ENCODE peak calls at places on chromosomes 6 and 20, in six cellular contexts. E is fibroblast of lung, R is mesendoderm, T is neural progenitor cell, L is adipocyte, O is PC-3. J is an unnamed sample. For H3K36me3, the result is how much of the 10 kb centered on the place peaks cover.

GRCh38 chr20:38723069-38723981 is 961 bp upstream of the SLC32A1 start:
- DNase-seq in E (peak), R (peak), T (peak), L (no peak), O (no peak), J (peak)

GRCh38 chr6:37965964-37966676 is 146.6 kb downstream of the ZFAND3 start:
- DNase-seq in E (no peak), R (no peak), T (no peak), L (peak), O (peak), J (peak)

GRCh38 chr6:40489798-40490197 is 97.4 kb downstream of the LRFN2 start:
- DNase-seq in E (no peak), R (no peak), T (no peak), L (no peak), O (no peak), J (no peak)

GRCh38 chr20:52937701-52938100 is 34.5 kb upstream of the TSHZ2 start:
- DNase-seq in E (no peak), R (peak), T (peak), L (no peak), O (no peak), J (peak)

GRCh38 chr6:137512768-137513605 is 18.8 kb upstream of the OLIG3 start:
- DNase-seq in E (no peak), R (peak), T (peak), L (no peak), O (no peak), J (no peak)

GRCh38 chr6:11975353-11975977 is 36.6 kb upstream of the HIVEP1 start:
- DNase-seq in E (no peak), R (no peak), T (no peak), L (no peak), O (no peak), J (no peak)

GRCh38 chr6:36998723-36999466 is 6.6 kb upstream of the FGD2 start:
- DNase-seq in E (no peak), R (no peak), T (no peak), L (no peak), O (no peak), J (no peak)

GRCh38 chr6:30610065-30610464 is 7.0 kb downstream of the PPP1R10 start:
- DNase-seq in E (no peak), R (no peak), T (no peak), L (no peak), O (no peak), J (no peak)

GRCh38 chr6:32148722-32149576 is 2.8 kb downstream of the PRRT1 start:
- DNase-seq in E (peak), R (peak), T (peak), L (no peak), O (no peak), J (peak)

GRCh38 chr6:153083869-153084268 is 47.2 kb downstream of the RGS17 start:
- DNase-seq in E (no peak), R (no peak), T (no peak), L (no peak), O (peak), J (no peak)

GRCh38 chr6:139334791-139335446 is 39.5 kb downstream of the CITED2 start:
- DNase-seq in E (peak), R (no peak), T (no peak), L (peak), O (peak), J (peak)

GRCh38 chr6:159633196-159633595 is 59.8 kb downstream of the SOD2 start:
- DNase-seq in E (peak), R (peak), T (peak), L (no peak), O (peak), J (no peak)

GRCh38 chr6:156883497-156884252 is 106.5 kb downstream of the ARID1B start:
- DNase-seq in E (peak), R (no peak), T (no peak), L (no peak), O (no peak), J (no peak)

GRCh38 chr20:25246182-25246943 is 1.5 kb upstream of the PYGB start:
- DNase-seq in E (peak), R (no peak), T (no peak), L (no peak), O (no peak), J (no peak)

GRCh38 chr6:26045939-26046368 is 41.3 kb upstream of the HFE start:
- DNase-seq in E (no peak), R (no peak), T (no peak), L (no peak), O (peak), J (no peak)

GRCh38 chr20:32982617-32983458 is 21.4 kb downstream of the SUN5 start:
- DNase-seq in E (no peak), R (peak), T (no peak), L (no peak), O (no peak), J (no peak)

GRCh38 chr20:607476-607875 is 2.6 kb downstream of the TCF15 start:
- DNase-seq in E (no peak), R (no peak), T (no peak), L (no peak), O (no peak), J (no peak)

GRCh38 chr20:42531675-42531985 is 658.1 kb downstream of the PTPRT start:
- DNase-seq in E (no peak), R (no peak), T (peak), L (no peak), O (no peak), J (no peak)

GRCh38 chr20:43022081-43022480 is 167.6 kb downstream of the PTPRT start:
- DNase-seq in E (no peak), R (no peak), T (no peak), L (no peak), O (no peak), J (no peak)

GRCh38 chr6:19866900-19867627 is 29.9 kb downstream of the ID4 start:
- DNase-seq in E (peak), R (peak), T (no peak), L (peak), O (peak), J (peak)

GRCh38 chr6:11551053-11551452 is 13.5 kb downstream of the TMEM170B start:
- DNase-seq in E (no peak), R (no peak), T (no peak), L (no peak), O (no peak), J (no peak)

GRCh38 chr6:167855825-167856425 is 29.2 kb downstream of the AFDN start:
- DNase-seq in E (peak), R (no peak), T (no peak), L (peak), O (peak), J (peak)

GRCh38 chr20:16944753-16945152 is 196.6 kb downstream of the OTOR start:
- DNase-seq in E (no peak), R (peak), T (peak), L (no peak), O (no peak), J (peak)

DNA sequence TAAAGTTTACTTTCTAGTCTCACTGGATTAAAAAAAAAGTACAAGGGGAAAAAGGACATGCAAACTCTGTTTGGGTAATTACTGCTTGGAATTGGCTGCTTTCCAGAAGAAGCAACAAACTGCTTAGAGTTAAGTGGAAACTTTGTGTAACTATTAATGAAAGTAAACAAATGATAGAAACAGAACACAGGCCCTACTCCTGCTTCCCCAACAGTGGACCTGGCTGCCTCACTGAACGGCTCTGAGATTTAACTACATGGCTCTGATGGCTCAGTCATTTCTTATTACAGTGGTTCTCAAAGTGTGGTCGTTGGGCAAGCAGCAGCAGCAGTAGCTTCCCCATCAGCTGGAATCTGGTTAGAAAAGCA is 108.5 kb downstream of the MAN1A1 start:
- DNase-seq in E (peak), R (no peak), T (no peak), L (peak), O (no peak), J (peak)
- H3K9ac ChIP-seq in E (no peak), R (no peak), T (no peak), L (peak), O (no peak), J (no peak)

GRCh38 chr6:2931970-2932748 is 29.1 kb upstream of the SERPINB9 start:
- DNase-seq in E (peak), R (peak), T (peak), L (peak), O (peak), J (peak)
- H3K36me3 ChIP-seq in E (under half), R (under half), T (under half), L (under half), O (under half), J (under half)

GRCh38 chr20:34717230-34718095 is 13.3 kb downstream of the TP53INP2 start:
- DNase-seq in E (no peak), R (no peak), T (no peak), L (no peak), O (no peak), J (no peak)
- H3K9ac ChIP-seq in E (no peak), R (no peak), T (no peak), L (no peak), O (no peak), J (no peak)

GRCh38 chr6:43522547-43523263 is 5.8 kb downstream of the POLR1C start:
- DNase-seq in E (no peak), R (no peak), T (no peak), L (no peak), O (no peak), J (no peak)

GRCh38 chr6:43521836-43522235 is 4.9 kb downstream of the POLR1C start:
- DNase-seq in E (no peak), R (no peak), T (no peak), L (no peak), O (no peak), J (no peak)

GRCh38 chr6:43523282-43523681 is 6.4 kb downstream of the POLR1C start:
- DNase-seq in E (no peak), R (no peak), T (no peak), L (no peak), O (no peak), J (no peak)

GRCh38 chr6:43517503-43518357 is 841 bp downstream of the POLR1C start:
- DNase-seq in E (no peak), R (peak), T (no peak), L (no peak), O (no peak), J (no peak)

DNA sequence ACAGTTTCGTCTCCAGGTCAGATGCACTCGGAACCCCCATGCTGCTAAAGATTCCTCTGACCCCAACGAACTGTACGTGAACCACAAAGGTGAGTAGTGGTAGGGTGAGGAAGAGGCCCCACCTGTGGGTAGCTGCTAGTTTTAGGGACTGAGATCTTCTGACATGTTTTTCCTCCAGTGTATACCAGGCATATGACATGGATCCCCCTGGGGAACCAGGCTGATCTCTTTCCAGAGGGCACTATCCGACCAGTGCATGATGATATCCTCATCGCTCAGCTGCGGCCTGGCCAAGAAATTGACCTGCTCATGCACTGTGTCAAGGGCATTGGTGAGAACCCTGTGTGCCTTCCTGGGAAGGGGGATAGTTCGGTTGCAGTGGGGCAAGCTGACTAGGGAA is 3.2 kb downstream of the POLR1C start:
- DNase-seq in E (no peak), R (no peak), T (no peak), L (no peak), O (no peak), J (no peak)
- H3K36me3 ChIP-seq in E (under half), R (under half), T (under half), L (half or more), O (half or more), J (half or more)